ENCODE peak calls at places on chromosomes 7 and 10, in seven cellular contexts. I is naive thymus-derived CD4-positive, alpha-beta T cell; K is astrocyte; S is HCT116; V is A549; R is pancreas; D is endodermal cell. A is an unnamed sample.

GRCh38 chr10:17910144-17910789 is 41.5 kb upstream of the SLC39A12 start:
- DNase-seq in R (peak; percentile 10), I (no peak), S (peak; percentile 46), V (peak; percentile 36), K (peak; percentile 36), D (peak; percentile 65), A (peak; percentile 71)

GRCh38 chr10:130997267-130998045 is 314.1 kb downstream of the TCERG1L start:
- DNase-seq in R (no peak), V (no peak), I (no peak), S (no peak), K (no peak), D (no peak), A (no peak)

GRCh38 chr10:31961264-31961663 is 32.6 kb upstream of the ARHGAP12 start:
- DNase-seq in S (no peak), I (no peak), D (no peak), V (no peak), K (no peak), R (no peak), A (no peak)

GRCh38 chr7:44764081-44764480 is 15.4 kb downstream of the ZMIZ2 start:
- DNase-seq in S (no peak), R (no peak), I (no peak), K (no peak), D (no peak), V (no peak), A (no peak)

GRCh38 chr7:125390866-125391265 is 461.2 kb upstream of the POT1 start:
- DNase-seq in R (no peak), S (no peak), D (no peak), I (no peak), K (no peak), V (no peak), A (peak; percentile 22)

GRCh38 chr7:149245244-149245643 is 5.8 kb downstream of the ZNF212 start:
- DNase-seq in R (no peak), S (no peak), D (no peak), V (no peak), I (no peak), K (no peak), A (no peak)

GRCh38 chr7:134710854-134711624 is 64.4 kb downstream of the BPGM start:
- DNase-seq in I (peak; percentile 90), D (no peak), S (no peak), R (no peak), V (no peak), K (peak; percentile 65), A (no peak)

GRCh38 chr7:51242881-51243518 is 73.6 kb downstream of the COBL start:
- DNase-seq in K (no peak), R (no peak), V (no peak), I (no peak), S (no peak), D (peak; percentile 30), A (no peak)

GRCh38 chr10:30495687-30496086 is 61.7 kb downstream of the MAP3K8 start:
- DNase-seq in V (no peak), R (no peak), S (no peak), I (no peak), K (peak; percentile 30), D (no peak), A (no peak)
- H3K4me1 ChIP-seq in V (peaks cover 35% of the 10 kb centered on the region), R (no peaks in the 10 kb centered on the region), S (peaks cover 16% of the 10 kb centered on the region), I (peaks cover 56% of the 10 kb centered on the region), K (peaks cover 2% of the 10 kb centered on the region), D (no peaks in the 10 kb centered on the region), A (no peaks in the 10 kb centered on the region)

GRCh38 chr7:96697822-96698221 is 11.8 kb downstream of the SEM1 start:
- DNase-seq in R (no peak), D (no peak), I (no peak), V (no peak), K (no peak), S (no peak), A (no peak)
- H3K4me1 ChIP-seq in R (peaks cover 24% of the 10 kb centered on the region), D (no peaks in the 10 kb centered on the region), I (peaks cover 5% of the 10 kb centered on the region), V (no peaks in the 10 kb centered on the region), K (no peaks in the 10 kb centered on the region), S (no peaks in the 10 kb centered on the region), A (peaks cover 4% of the 10 kb centered on the region)

GRCh38 chr10:5464521-5464920 is 34.8 kb downstream of the CALML5 start:
- DNase-seq in R (no peak), I (no peak), S (no peak), D (no peak), V (no peak), K (no peak), A (no peak)
- H3K4me1 ChIP-seq in R (peaks cover 8% of the 10 kb centered on the region), I (no peaks in the 10 kb centered on the region), S (no peaks in the 10 kb centered on the region), D (peaks cover 17% of the 10 kb centered on the region), V (peaks cover 6% of the 10 kb centered on the region), K (peaks cover 8% of the 10 kb centered on the region), A (no peaks in the 10 kb centered on the region)

GRCh38 chr10:93475871-93476270 is 6.3 kb downstream of the MYOF start:
- DNase-seq in K (peak; percentile 97), I (no peak), V (peak; percentile 78), R (no peak), S (peak; percentile 97), D (peak; percentile 28), A (peak; percentile 60)

GRCh38 chr10:93473804-93474472 is 8.2 kb downstream of the MYOF start:
- DNase-seq in I (no peak), K (no peak), V (no peak), R (no peak), S (no peak), D (peak; percentile 39), A (no peak)

GRCh38 chr10:93473161-93473560 is 9.0 kb downstream of the MYOF start:
- DNase-seq in I (no peak), V (no peak), D (no peak), K (no peak), S (no peak), R (no peak), A (no peak)

GRCh38 chr10:93476756-93477155 is 5.4 kb downstream of the MYOF start:
- DNase-seq in R (no peak), D (no peak), V (no peak), K (no peak), S (no peak), I (no peak), A (no peak)

DNA sequence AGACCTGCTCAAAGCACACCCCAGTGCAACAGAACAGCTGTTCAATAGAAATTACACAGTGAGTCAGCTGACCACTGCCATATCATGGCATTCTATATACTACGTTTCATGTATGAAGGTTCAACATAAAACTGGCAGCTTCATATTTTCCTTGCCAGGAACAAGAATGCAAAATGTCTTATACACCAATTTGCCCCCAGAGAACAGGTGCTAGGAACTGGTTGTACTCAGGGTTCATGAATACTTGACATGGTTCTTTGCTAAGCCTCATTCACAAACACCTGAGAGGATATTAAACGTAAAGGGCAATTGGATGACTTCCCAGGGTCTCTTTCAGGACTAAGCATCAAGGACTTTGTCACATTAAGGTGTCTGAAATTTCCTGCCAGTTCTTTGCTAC is 6.9 kb downstream of the MYOF start:
- DNase-seq in V (no peak), D (peak; percentile 14), K (no peak), R (no peak), S (no peak), I (no peak), A (no peak)
- H3K4me1 ChIP-seq in V (peaks cover 92% of the 10 kb centered on the region), D (peaks cover 9% of the 10 kb centered on the region), K (peaks cover 74% of the 10 kb centered on the region), R (peaks cover 8% of the 10 kb centered on the region), S (peaks cover 99% of the 10 kb centered on the region), I (no peaks in the 10 kb centered on the region), A (peaks cover 32% of the 10 kb centered on the region)

GRCh38 chr7:103391150-103391549 is 43.7 kb downstream of the PSMC2 start:
- DNase-seq in R (no peak), D (no peak), I (no peak), S (no peak), K (no peak), V (no peak), A (no peak)

GRCh38 chr7:103395071-103395470 is 47.6 kb downstream of the PSMC2 start:
- DNase-seq in I (no peak), R (no peak), V (no peak), K (no peak), D (no peak), S (no peak), A (no peak)

GRCh38 chr7:103394566-103394965 is 47.1 kb downstream of the PSMC2 start:
- DNase-seq in K (no peak), V (no peak), D (no peak), R (no peak), I (no peak), S (no peak), A (no peak)

GRCh38 chr7:103389263-103389662 is 41.8 kb downstream of the PSMC2 start:
- DNase-seq in S (no peak), I (no peak), V (no peak), R (no peak), K (no peak), D (no peak), A (no peak)

GRCh38 chr7:103391976-103392375 is 44.5 kb downstream of the PSMC2 start:
- DNase-seq in R (no peak), K (no peak), V (no peak), S (no peak), I (no peak), D (no peak), A (no peak)
- H3K4me1 ChIP-seq in R (no peaks in the 10 kb centered on the region), K (no peaks in the 10 kb centered on the region), V (no peaks in the 10 kb centered on the region), S (no peaks in the 10 kb centered on the region), I (no peaks in the 10 kb centered on the region), D (no peaks in the 10 kb centered on the region), A (no peaks in the 10 kb centered on the region)

GRCh38 chr7:64533756-64534155 is 29.1 kb downstream of the ZNF680 start:
- DNase-seq in D (no peak), K (no peak), R (no peak), V (no peak), S (no peak), I (no peak), A (no peak)

GRCh38 chr7:64528770-64529169 is 34.1 kb downstream of the ZNF680 start:
- DNase-seq in S (no peak), R (no peak), D (no peak), V (no peak), K (no peak), I (no peak), A (no peak)
- H3K4me1 ChIP-seq in S (no peaks in the 10 kb centered on the region), R (no peaks in the 10 kb centered on the region), D (no peaks in the 10 kb centered on the region), V (no peaks in the 10 kb centered on the region), K (no peaks in the 10 kb centered on the region), I (no peaks in the 10 kb centered on the region), A (no peaks in the 10 kb centered on the region)

A was measured in HAP-1.